ENCODE peak calls at places on chromosomes 3 and 15, in six cellular contexts. One of them, this sample, is unnamed.

GRCh38 chr3:192795021-192795420 is 67.7 kb upstream of the FGF12 start:
- DNase-seq in mesothelial cell of epicardium: no peak
- DNase-seq in lower leg skin: no peak
- DNase-seq in fibroblast of pulmonary artery: peak; percentile 54
- DNase-seq in omental fat pad: no peak
- DNase-seq in activated B cell treated with CpG ODN at 0.5 μM for 24 hours: no peak
- DNase-seq in this sample: no peak

GRCh38 chr3:13325892-13326443 is 94.2 kb downstream of the NUP210 start:
- DNase-seq in mesothelial cell of epicardium: no peak
- DNase-seq in lower leg skin: no peak
- DNase-seq in fibroblast of pulmonary artery: no peak
- DNase-seq in omental fat pad: no peak
- DNase-seq in activated B cell treated with CpG ODN at 0.5 μM for 24 hours: no peak
- DNase-seq in this sample: no peak

GRCh38 chr3:46544771-46545503 is 21.2 kb downstream of the LRRC2 start:
- DNase-seq in mesothelial cell of epicardium: no peak
- DNase-seq in lower leg skin: no peak
- DNase-seq in fibroblast of pulmonary artery: no peak
- DNase-seq in omental fat pad: no peak
- DNase-seq in activated B cell treated with CpG ODN at 0.5 μM for 24 hours: no peak
- DNase-seq in this sample: peak; percentile 56

GRCh38 chr15:66261056-66261455 is 7.5 kb upstream of the MEGF11 start:
- DNase-seq in mesothelial cell of epicardium: no peak
- DNase-seq in lower leg skin: no peak
- DNase-seq in fibroblast of pulmonary artery: peak; percentile 15
- DNase-seq in omental fat pad: no peak
- DNase-seq in activated B cell treated with CpG ODN at 0.5 μM for 24 hours: no peak
- DNase-seq in this sample: no peak

GRCh38 chr15:84654689-84655453 is 788 bp upstream of the WDR73 start:
- DNase-seq in mesothelial cell of epicardium: peak; percentile 36
- DNase-seq in lower leg skin: peak; percentile 95
- DNase-seq in fibroblast of pulmonary artery: peak; percentile 85
- DNase-seq in omental fat pad: peak; percentile 56
- DNase-seq in activated B cell treated with CpG ODN at 0.5 μM for 24 hours: peak; percentile 63
- DNase-seq in this sample: peak; percentile 90

GRCh38 chr3:156332304-156332703 is 211.9 kb downstream of the KCNAB1 start:
- DNase-seq in mesothelial cell of epicardium: no peak
- DNase-seq in lower leg skin: no peak
- DNase-seq in fibroblast of pulmonary artery: no peak
- DNase-seq in omental fat pad: no peak
- DNase-seq in activated B cell treated with CpG ODN at 0.5 μM for 24 hours: no peak
- DNase-seq in this sample: no peak

GRCh38 chr15:50320504-50320903 is 34.5 kb downstream of the GABPB1 start:
- DNase-seq in mesothelial cell of epicardium: no peak
- DNase-seq in lower leg skin: no peak
- DNase-seq in fibroblast of pulmonary artery: no peak
- DNase-seq in omental fat pad: no peak
- DNase-seq in activated B cell treated with CpG ODN at 0.5 μM for 24 hours: no peak
- DNase-seq in this sample: no peak

GRCh38 chr3:43995078-43995928 is 246.4 kb upstream of the TOPAZ1 start:
- DNase-seq in mesothelial cell of epicardium: no peak
- DNase-seq in lower leg skin: peak; percentile 82
- DNase-seq in fibroblast of pulmonary artery: no peak
- DNase-seq in omental fat pad: no peak
- DNase-seq in activated B cell treated with CpG ODN at 0.5 μM for 24 hours: peak; percentile 42
- DNase-seq in this sample: no peak

GRCh38 chr15:57286446-57287127 is 89.7 kb upstream of the CGNL1 start:
- DNase-seq in mesothelial cell of epicardium: no peak
- DNase-seq in lower leg skin: no peak
- DNase-seq in fibroblast of pulmonary artery: no peak
- DNase-seq in omental fat pad: no peak
- DNase-seq in activated B cell treated with CpG ODN at 0.5 μM for 24 hours: no peak
- DNase-seq in this sample: no peak

GRCh38 chr3:125052671-125053303 is 3.0 kb downstream of the HEG1 start:
- DNase-seq in mesothelial cell of epicardium: no peak
- DNase-seq in lower leg skin: no peak
- DNase-seq in fibroblast of pulmonary artery: peak; percentile 90
- DNase-seq in omental fat pad: no peak
- DNase-seq in activated B cell treated with CpG ODN at 0.5 μM for 24 hours: no peak
- DNase-seq in this sample: no peak

GRCh38 chr3:151305081-151305777 is 11.4 kb downstream of the GPR87 start:
- DNase-seq in mesothelial cell of epicardium: peak; percentile 40
- DNase-seq in lower leg skin: peak; percentile 95
- DNase-seq in fibroblast of pulmonary artery: peak; percentile 98
- DNase-seq in omental fat pad: no peak
- DNase-seq in activated B cell treated with CpG ODN at 0.5 μM for 24 hours: no peak
- DNase-seq in this sample: peak; percentile 86

GRCh38 chr3:101816215-101817149 is 32.8 kb upstream of the NFKBIZ start:
- DNase-seq in mesothelial cell of epicardium: no peak
- DNase-seq in lower leg skin: no peak
- DNase-seq in fibroblast of pulmonary artery: peak; percentile 23
- DNase-seq in omental fat pad: no peak
- DNase-seq in activated B cell treated with CpG ODN at 0.5 μM for 24 hours: no peak
- DNase-seq in this sample: no peak

GRCh38 chr3:71495708-71496472 is 87.6 kb downstream of the FOXP1 start:
- DNase-seq in mesothelial cell of epicardium: no peak
- DNase-seq in lower leg skin: no peak
- DNase-seq in fibroblast of pulmonary artery: peak; percentile 83
- DNase-seq in omental fat pad: no peak
- DNase-seq in activated B cell treated with CpG ODN at 0.5 μM for 24 hours: no peak
- DNase-seq in this sample: no peak

GRCh38 chr15:31197497-31198414 is 96.2 kb upstream of the TRPM1 start:
- DNase-seq in mesothelial cell of epicardium: no peak
- DNase-seq in lower leg skin: peak; percentile 82
- DNase-seq in fibroblast of pulmonary artery: peak; percentile 35
- DNase-seq in omental fat pad: no peak
- DNase-seq in activated B cell treated with CpG ODN at 0.5 μM for 24 hours: peak; percentile 42
- DNase-seq in this sample: no peak

GRCh38 chr3:127865941-127866340 is 43.6 kb upstream of the MGLL start:
- DNase-seq in mesothelial cell of epicardium: no peak
- DNase-seq in lower leg skin: peak; percentile 61
- DNase-seq in fibroblast of pulmonary artery: peak; percentile 38
- DNase-seq in omental fat pad: no peak
- DNase-seq in activated B cell treated with CpG ODN at 0.5 μM for 24 hours: no peak
- DNase-seq in this sample: no peak

GRCh38 chr3:8656240-8656639 is 11.6 kb upstream of the SSUH2 start:
- DNase-seq in mesothelial cell of epicardium: no peak
- DNase-seq in lower leg skin: no peak
- DNase-seq in fibroblast of pulmonary artery: no peak
- DNase-seq in omental fat pad: no peak
- DNase-seq in activated B cell treated with CpG ODN at 0.5 μM for 24 hours: no peak
- DNase-seq in this sample: no peak

GRCh38 chr3:53948174-53948573 is 56.5 kb upstream of the SELENOK start:
- DNase-seq in mesothelial cell of epicardium: no peak
- DNase-seq in lower leg skin: no peak
- DNase-seq in fibroblast of pulmonary artery: no peak
- DNase-seq in omental fat pad: no peak
- DNase-seq in activated B cell treated with CpG ODN at 0.5 μM for 24 hours: no peak
- DNase-seq in this sample: no peak

GRCh38 chr15:30827625-30828303 is 76.0 kb upstream of the FAN1 start:
- DNase-seq in mesothelial cell of epicardium: no peak
- DNase-seq in lower leg skin: no peak
- DNase-seq in fibroblast of pulmonary artery: no peak
- DNase-seq in omental fat pad: no peak
- DNase-seq in activated B cell treated with CpG ODN at 0.5 μM for 24 hours: no peak
- DNase-seq in this sample: no peak

GRCh38 chr3:185549111-185549510 is 3.3 kb downstream of the LIPH start:
- DNase-seq in mesothelial cell of epicardium: no peak
- DNase-seq in lower leg skin: peak; percentile 69
- DNase-seq in fibroblast of pulmonary artery: peak; percentile 99
- DNase-seq in omental fat pad: no peak
- DNase-seq in activated B cell treated with CpG ODN at 0.5 μM for 24 hours: no peak
- DNase-seq in this sample: peak; percentile 21

GRCh38 chr3:157089455-157090221 is 70.3 kb downstream of the CCNL1 start:
- DNase-seq in mesothelial cell of epicardium: no peak
- DNase-seq in lower leg skin: no peak
- DNase-seq in fibroblast of pulmonary artery: peak; percentile 89
- DNase-seq in omental fat pad: no peak
- DNase-seq in activated B cell treated with CpG ODN at 0.5 μM for 24 hours: peak; percentile 20
- DNase-seq in this sample: no peak

GRCh38 chr3:39376929-39377634 is 6.1 kb upstream of the SLC25A38 start:
- DNase-seq in mesothelial cell of epicardium: no peak
- DNase-seq in lower leg skin: no peak
- DNase-seq in fibroblast of pulmonary artery: peak; percentile 14
- DNase-seq in omental fat pad: no peak
- DNase-seq in activated B cell treated with CpG ODN at 0.5 μM for 24 hours: no peak
- DNase-seq in this sample: no peak

GRCh38 chr15:75107905-75108838 is 84.8 kb downstream of the PPCDC start:
- DNase-seq in mesothelial cell of epicardium: no peak
- DNase-seq in lower leg skin: no peak
- DNase-seq in fibroblast of pulmonary artery: peak; percentile 93
- DNase-seq in omental fat pad: no peak
- DNase-seq in activated B cell treated with CpG ODN at 0.5 μM for 24 hours: peak; percentile 65
- DNase-seq in this sample: no peak

GRCh38 chr3:156553705-156554356 is 1.1 kb downstream of the SSR3 start:
- DNase-seq in mesothelial cell of epicardium: no peak
- DNase-seq in lower leg skin: no peak
- DNase-seq in fibroblast of pulmonary artery: peak; percentile 69
- DNase-seq in omental fat pad: no peak
- DNase-seq in activated B cell treated with CpG ODN at 0.5 μM for 24 hours: no peak
- DNase-seq in this sample: no peak

GRCh38 chr15:66650433-66650832 is 51.6 kb upstream of the SMAD6 start:
- DNase-seq in mesothelial cell of epicardium: no peak
- DNase-seq in lower leg skin: no peak
- DNase-seq in fibroblast of pulmonary artery: no peak
- DNase-seq in omental fat pad: no peak
- DNase-seq in activated B cell treated with CpG ODN at 0.5 μM for 24 hours: no peak
- DNase-seq in this sample: no peak

GRCh38 chr3:72462611-72463011 is 385.6 kb downstream of the SHQ1 start:
- DNase-seq in mesothelial cell of epicardium: no peak
- DNase-seq in lower leg skin: peak; percentile 72
- DNase-seq in fibroblast of pulmonary artery: no peak
- DNase-seq in omental fat pad: no peak
- DNase-seq in activated B cell treated with CpG ODN at 0.5 μM for 24 hours: no peak
- DNase-seq in this sample: no peak

GRCh38 chr3:150905766-150906165 is 527 bp upstream of the MINDY4B start:
- DNase-seq in mesothelial cell of epicardium: no peak
- DNase-seq in lower leg skin: no peak
- DNase-seq in fibroblast of pulmonary artery: no peak
- DNase-seq in omental fat pad: no peak
- DNase-seq in activated B cell treated with CpG ODN at 0.5 μM for 24 hours: no peak
- DNase-seq in this sample: no peak

GRCh38 chr3:12579919-12580318 is 23.0 kb downstream of the MKRN2 start:
- DNase-seq in mesothelial cell of epicardium: no peak
- DNase-seq in lower leg skin: peak; percentile 60
- DNase-seq in fibroblast of pulmonary artery: peak; percentile 58
- DNase-seq in omental fat pad: no peak
- DNase-seq in activated B cell treated with CpG ODN at 0.5 μM for 24 hours: no peak
- DNase-seq in this sample: no peak

GRCh38 chr3:38611866-38612265 is 37.6 kb downstream of the SCN5A start:
- DNase-seq in mesothelial cell of epicardium: no peak
- DNase-seq in lower leg skin: no peak
- DNase-seq in fibroblast of pulmonary artery: no peak
- DNase-seq in omental fat pad: no peak
- DNase-seq in activated B cell treated with CpG ODN at 0.5 μM for 24 hours: no peak
- DNase-seq in this sample: no peak

GRCh38 chr3:151319613-151320012 is 3.0 kb upstream of the GPR87 start:
- DNase-seq in mesothelial cell of epicardium: no peak
- DNase-seq in lower leg skin: no peak
- DNase-seq in fibroblast of pulmonary artery: peak; percentile 30
- DNase-seq in omental fat pad: no peak
- DNase-seq in activated B cell treated with CpG ODN at 0.5 μM for 24 hours: no peak
- DNase-seq in this sample: no peak

GRCh38 chr15:79816565-79816964 is 80.2 kb downstream of the MTHFS start:
- DNase-seq in mesothelial cell of epicardium: no peak
- DNase-seq in lower leg skin: no peak
- DNase-seq in fibroblast of pulmonary artery: no peak
- DNase-seq in omental fat pad: no peak
- DNase-seq in activated B cell treated with CpG ODN at 0.5 μM for 24 hours: no peak
- DNase-seq in this sample: no peak

GRCh38 chr3:74000715-74001114 is 376.0 kb upstream of the PDZRN3 start:
- DNase-seq in mesothelial cell of epicardium: no peak
- DNase-seq in lower leg skin: no peak
- DNase-seq in fibroblast of pulmonary artery: peak; percentile 0
- DNase-seq in omental fat pad: no peak
- DNase-seq in activated B cell treated with CpG ODN at 0.5 μM for 24 hours: no peak
- DNase-seq in this sample: no peak

GRCh38 chr3:131612745-131613144 is 110.0 kb upstream of the MRPL3 start:
- DNase-seq in mesothelial cell of epicardium: no peak
- DNase-seq in lower leg skin: no peak
- DNase-seq in fibroblast of pulmonary artery: no peak
- DNase-seq in omental fat pad: no peak
- DNase-seq in activated B cell treated with CpG ODN at 0.5 μM for 24 hours: no peak
- DNase-seq in this sample: no peak
- TF ChIP-seq CTCF in mesothelial cell of epicardium: no peak
- TF ChIP-seq CTCF in lower leg skin: no peak
- TF ChIP-seq CTCF in fibroblast of pulmonary artery: no peak
- TF ChIP-seq CTCF in omental fat pad: no peak
- TF ChIP-seq CTCF in activated B cell treated with CpG ODN at 0.5 μM for 24 hours: no peak
- TF ChIP-seq CTCF in this sample: no peak

GRCh38 chr3:187172929-187173328 is 24.4 kb upstream of the RTP1 start:
- DNase-seq in mesothelial cell of epicardium: no peak
- DNase-seq in lower leg skin: no peak
- DNase-seq in fibroblast of pulmonary artery: no peak
- DNase-seq in omental fat pad: no peak
- DNase-seq in activated B cell treated with CpG ODN at 0.5 μM for 24 hours: no peak
- DNase-seq in this sample: no peak
- TF ChIP-seq CTCF in mesothelial cell of epicardium: no peak
- TF ChIP-seq CTCF in lower leg skin: no peak
- TF ChIP-seq CTCF in fibroblast of pulmonary artery: no peak
- TF ChIP-seq CTCF in omental fat pad: no peak
- TF ChIP-seq CTCF in activated B cell treated with CpG ODN at 0.5 μM for 24 hours: no peak
- TF ChIP-seq CTCF in this sample: no peak

GRCh38 chr3:140546649-140547048 is 131.2 kb upstream of the TRIM42 start:
- DNase-seq in mesothelial cell of epicardium: no peak
- DNase-seq in lower leg skin: no peak
- DNase-seq in fibroblast of pulmonary artery: no peak
- DNase-seq in omental fat pad: no peak
- DNase-seq in activated B cell treated with CpG ODN at 0.5 μM for 24 hours: no peak
- DNase-seq in this sample: no peak
- TF ChIP-seq CTCF in mesothelial cell of epicardium: no peak
- TF ChIP-seq CTCF in lower leg skin: no peak
- TF ChIP-seq CTCF in fibroblast of pulmonary artery: no peak
- TF ChIP-seq CTCF in omental fat pad: no peak
- TF ChIP-seq CTCF in activated B cell treated with CpG ODN at 0.5 μM for 24 hours: no peak
- TF ChIP-seq CTCF in this sample: no peak

DNA sequence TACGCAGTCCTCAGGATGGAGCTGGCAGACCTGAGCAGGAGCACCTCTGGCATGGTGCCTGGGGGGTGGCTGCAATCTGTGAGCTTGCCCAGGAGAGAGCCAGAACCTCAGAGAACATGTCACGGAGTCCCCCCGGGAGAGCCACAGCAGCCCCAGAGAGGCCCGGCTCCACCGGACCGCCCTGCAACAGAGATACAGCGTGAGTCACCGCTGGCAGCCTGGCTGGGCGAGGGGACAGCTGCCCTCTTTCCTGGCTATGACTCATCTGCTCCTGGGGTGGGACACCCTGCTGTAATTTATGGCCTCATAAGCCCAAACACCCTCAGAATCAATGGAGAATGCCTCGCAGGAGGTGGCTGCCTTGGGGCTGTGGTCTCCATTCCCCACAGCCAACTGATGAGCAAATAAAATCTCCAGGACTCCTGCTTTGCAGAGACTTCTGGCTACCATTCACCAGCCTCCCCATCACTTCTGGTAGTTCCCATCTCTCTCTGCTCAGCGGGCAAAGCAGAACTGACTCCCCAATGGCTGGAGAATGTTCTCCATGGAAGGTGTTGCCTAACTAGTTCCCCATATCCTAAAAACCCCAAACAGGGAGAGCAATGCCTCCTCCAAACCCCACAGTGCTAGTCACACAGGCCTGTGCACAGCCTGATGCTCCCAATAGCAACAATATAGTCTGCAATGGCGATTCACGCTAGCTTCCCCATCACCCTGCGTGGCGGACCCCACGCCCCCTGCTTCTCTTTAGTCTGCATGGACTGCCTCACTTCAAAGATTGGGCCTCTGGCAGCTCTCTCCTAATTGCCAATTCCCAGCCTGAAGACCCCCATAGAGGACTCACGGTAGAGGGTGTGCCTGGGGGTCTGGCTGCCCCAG is 21.6 kb downstream of the ACSBG1 start:
- DNase-seq in mesothelial cell of epicardium: no peak
- DNase-seq in lower leg skin: peak; percentile 92
- DNase-seq in fibroblast of pulmonary artery: peak; percentile 57
- DNase-seq in omental fat pad: no peak
- DNase-seq in activated B cell treated with CpG ODN at 0.5 μM for 24 hours: no peak
- DNase-seq in this sample: no peak
- TF ChIP-seq CTCF in mesothelial cell of epicardium: no peak
- TF ChIP-seq CTCF in lower leg skin: no peak
- TF ChIP-seq CTCF in fibroblast of pulmonary artery: no peak
- TF ChIP-seq CTCF in omental fat pad: no peak
- TF ChIP-seq CTCF in activated B cell treated with CpG ODN at 0.5 μM for 24 hours: no peak
- TF ChIP-seq CTCF in this sample: no peak